ENCODE peak calls at places on chromosomes 11 and 22, in four cellular contexts. M, C, A and I are unnamed samples.

GRCh38 chr11:61270354-61271070 is 24.6 kb downstream of the VWCE start:
- DNase-seq in M (peak), C (no peak), A (no peak), I (no peak)

GRCh38 chr11:131977854-131978253 is 607.4 kb downstream of the NTM start:
- DNase-seq in M (peak), C (peak), A (no peak), I (peak)

GRCh38 chr11:2904153-2905052 is 18.8 kb upstream of the CDKN1C start:
- DNase-seq in M (no peak), C (no peak), A (no peak), I (no peak)

GRCh38 chr11:91396243-91397133 is 828.1 kb upstream of the FAT3 start:
- DNase-seq in M (peak), C (no peak), A (no peak), I (no peak)

GRCh38 chr11:102266111-102266510 is 51.2 kb upstream of the BIRC3 start:
- DNase-seq in M (no peak), C (no peak), A (no peak), I (no peak)

GRCh38 chr11:104163100-104164027 is 583 bp downstream of the PDGFD start:
- DNase-seq in M (peak), C (peak), A (no peak), I (peak)

GRCh38 chr11:111426615-111427014 is 47.5 kb upstream of the POU2AF1 start:
- DNase-seq in M (no peak), C (no peak), A (no peak), I (no peak)

GRCh38 chr11:76837696-76838421 is 22.9 kb upstream of the ACER3 start:
- DNase-seq in M (no peak), C (no peak), A (no peak), I (no peak)

GRCh38 chr11:97743205-97743742 is 1277.5 kb upstream of the CNTN5 start:
- DNase-seq in M (peak), C (no peak), A (no peak), I (peak)

GRCh38 chr11:96112192-96113099 is 188.5 kb upstream of the MTMR2 start:
- DNase-seq in M (peak), C (no peak), A (no peak), I (no peak)

GRCh38 chr22:26892401-26893033 is 235.1 kb downstream of the MIAT start:
- DNase-seq in M (no peak), C (peak), A (no peak), I (no peak)

GRCh38 chr11:19398772-19399542 is 158.2 kb upstream of the E2F8 start:
- DNase-seq in M (peak), C (no peak), A (no peak), I (no peak)

GRCh38 chr11:128848815-128849455 is 18.2 kb downstream of the KCNJ1 start:
- DNase-seq in M (peak), C (peak), A (no peak), I (peak)

GRCh38 chr22:23289851-23290724 is 109.8 kb downstream of the BCR start:
- DNase-seq in M (peak), C (peak), A (peak), I (peak)

GRCh38 chr11:16605440-16605970 is 132.9 kb upstream of the C11orf58 start:
- DNase-seq in M (peak), C (peak), A (no peak), I (peak)

GRCh38 chr11:112166561-112166960 is 611 bp upstream of the TEX12 start:
- DNase-seq in M (no peak), C (no peak), A (no peak), I (no peak)

GRCh38 chr11:75389276-75389605 is 10.1 kb upstream of the RPS3 start:
- DNase-seq in M (peak), C (no peak), A (no peak), I (no peak)

GRCh38 chr11:61747389-61748285 is 4.8 kb upstream of the MYRF start:
- DNase-seq in M (peak), C (peak), A (peak), I (peak)

GRCh38 chr11:78039919-78040671 is 17.0 kb upstream of the KCTD14 start:
- DNase-seq in M (peak), C (no peak), A (no peak), I (no peak)

GRCh38 chr11:113774174-113774503 is 647 bp upstream of the ZW10 start:
- DNase-seq in M (no peak), C (no peak), A (no peak), I (no peak)

GRCh38 chr22:43510226-43511070 is 98.6 kb downstream of the MPPED1 start:
- DNase-seq in M (no peak), C (no peak), A (no peak), I (no peak)
- H3K18ac ChIP-seq in M (no peak), C (no peak), A (no peak), I (no peak)

GRCh38 chr11:134273317-134273712 is 2.9 kb upstream of the GLB1L3 start:
- DNase-seq in M (no peak), C (no peak), A (no peak), I (no peak)

GRCh38 chr11:134276396-134277175 is 407 bp downstream of the GLB1L3 start:
- DNase-seq in M (no peak), C (peak), A (no peak), I (peak)

GRCh38 chr11:134277176-134278001 is 1.2 kb downstream of the GLB1L3 start:
- DNase-seq in M (no peak), C (peak), A (no peak), I (peak)

GRCh38 chr11:134275188-134275533 is 1.0 kb upstream of the GLB1L3 start:
- DNase-seq in M (no peak), C (no peak), A (no peak), I (no peak)

GRCh38 chr11:134275534-134276395 is at the start of gene GLB1L3:
- DNase-seq in M (no peak), C (peak), A (no peak), I (peak)
- H3K56ac ChIP-seq in M (no peak), C (no peak), A (peak), I (peak)

DNA sequence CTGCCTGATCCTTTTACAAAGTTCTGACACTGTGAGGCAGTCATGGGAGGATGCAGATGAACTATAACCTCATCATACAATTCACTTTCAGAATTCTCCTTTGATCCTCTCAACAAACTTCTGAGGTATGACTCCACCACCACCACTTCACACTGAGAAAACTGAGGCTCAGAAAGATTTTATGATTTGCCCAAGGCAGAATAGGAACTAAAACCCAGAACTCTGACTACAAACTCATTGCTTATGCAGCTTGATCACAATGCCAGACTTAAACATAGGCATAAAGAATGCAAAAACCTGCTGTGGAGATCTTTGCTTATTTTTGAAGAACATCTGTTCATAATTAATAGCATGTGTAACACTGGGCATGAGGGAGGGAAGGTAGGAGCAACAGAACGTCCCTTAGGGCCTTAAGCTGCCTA is 20.4 kb downstream of the FAM168A start:
- DNase-seq in M (peak), C (no peak), A (no peak), I (no peak)
- H3K27ac ChIP-seq in M (no peak), C (no peak), A (no peak), I (no peak)

DNA sequence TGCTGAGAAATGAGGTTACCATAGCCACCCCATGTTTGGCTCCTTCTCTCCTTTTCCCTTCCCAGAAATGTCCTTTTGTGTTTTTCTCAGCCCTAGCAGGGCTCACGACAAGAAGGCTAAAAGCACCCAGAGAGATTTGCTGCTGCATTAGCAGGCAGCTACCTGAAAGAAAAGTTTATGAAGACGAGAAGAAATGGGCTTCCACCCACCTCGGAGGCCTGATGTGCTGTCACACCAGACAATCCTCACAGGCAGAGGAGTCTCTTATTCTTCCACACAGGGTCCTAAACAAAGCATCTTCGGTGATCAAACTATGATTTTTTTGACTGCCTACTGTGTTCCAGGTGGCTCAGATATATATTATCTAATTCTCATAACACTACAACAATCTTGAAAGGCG is 261.9 kb downstream of the KIRREL3 start:
- DNase-seq in M (no peak), C (no peak), A (no peak), I (no peak)
- H3K18ac ChIP-seq in M (no peak), C (no peak), A (no peak), I (no peak)

GRCh38 chr11:66653123-66653522 is 14.6 kb downstream of the RBM4 start:
- DNase-seq in M (peak), C (no peak), A (no peak), I (no peak)

GRCh38 chr11:66646875-66647274 is 8.4 kb downstream of the RBM4 start:
- DNase-seq in M (no peak), C (no peak), A (no peak), I (no peak)

GRCh38 chr11:66652651-66653050 is 14.1 kb downstream of the RBM4 start:
- DNase-seq in M (no peak), C (no peak), A (no peak), I (no peak)

GRCh38 chr11:66649903-66650302 is 11.4 kb downstream of the RBM4 start:
- DNase-seq in M (no peak), C (no peak), A (no peak), I (no peak)

GRCh38 chr11:66651011-66651410 is 12.5 kb downstream of the RBM4 start:
- DNase-seq in M (peak), C (no peak), A (no peak), I (peak)
- H3K56ac ChIP-seq in M (no peak), C (no peak), A (no peak), I (no peak)

GRCh38 chr22:46767249-46767985 is 5.0 kb downstream of the TBC1D22A start:
- DNase-seq in M (no peak), C (no peak), A (no peak), I (no peak)

GRCh38 chr22:46766611-46767010 is 4.2 kb downstream of the TBC1D22A start:
- DNase-seq in M (no peak), C (no peak), A (no peak), I (no peak)

GRCh38 chr22:46763051-46763705 is 728 bp downstream of the TBC1D22A start:
- DNase-seq in M (peak), C (no peak), A (no peak), I (peak)

GRCh38 chr22:46764140-46764680 is 1.8 kb downstream of the TBC1D22A start:
- DNase-seq in M (peak), C (no peak), A (no peak), I (no peak)

DNA sequence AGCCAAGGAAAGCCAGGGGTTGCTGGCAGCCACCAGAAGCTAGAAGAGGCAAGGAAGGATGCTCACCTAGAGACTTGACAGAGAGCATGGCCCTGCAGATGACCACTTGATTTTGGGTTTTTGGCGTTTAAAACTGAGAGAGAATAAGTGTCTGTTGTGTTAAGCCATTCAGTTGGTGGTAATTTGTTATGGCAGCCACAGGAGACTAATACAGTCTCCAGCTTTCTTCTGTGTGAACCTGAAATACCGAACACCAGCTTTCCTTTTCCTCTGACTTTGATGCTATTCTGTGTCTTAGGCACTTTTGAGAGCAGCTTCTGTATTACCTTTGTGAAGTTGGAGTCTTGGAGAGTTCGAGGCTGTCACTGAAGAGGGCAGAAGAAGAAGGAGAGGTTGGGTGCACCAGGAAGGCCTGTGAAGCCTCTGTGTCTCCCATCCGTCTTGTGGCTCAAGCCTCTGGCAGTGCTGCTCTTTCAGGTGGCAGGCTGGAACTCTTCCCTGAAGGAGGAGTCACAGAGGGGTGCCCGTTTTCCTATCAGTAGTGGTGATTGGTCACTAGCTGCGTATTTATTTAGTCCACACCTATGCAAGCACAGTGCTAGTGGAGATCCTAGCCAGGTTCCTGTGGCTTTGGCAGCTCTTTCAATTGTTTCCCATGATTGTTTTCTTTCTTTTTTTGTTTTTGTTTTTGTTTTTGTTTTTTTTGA is 2.5 kb downstream of the TBC1D22A start:
- DNase-seq in M (no peak), C (no peak), A (no peak), I (no peak)
- H3K27ac ChIP-seq in M (no peak), C (no peak), A (no peak), I (no peak)

GRCh38 chr11:7690648-7691047 is 15.6 kb downstream of the OVCH2 start:
- DNase-seq in M (no peak), C (no peak), A (no peak), I (no peak)
- H3K18ac ChIP-seq in M (no peak), C (no peak), A (no peak), I (no peak)